ENCODE peak calls at places on chromosomes 3 and 15, in eight cellular contexts. S, V, Q, P, O, L, K and E are unnamed samples.

GRCh38 chr3:37032961-37033360 is 39.6 kb downstream of the MLH1 start:
- DNase-seq in S (no peak), V (no peak), Q (no peak), P (no peak), O (no peak), L (peak; percentile 84), K (no peak), E (no peak)

GRCh38 chr15:57915827-57916531 is 149.5 kb downstream of the ALDH1A2 start:
- DNase-seq in S (no peak), V (no peak), Q (no peak), P (no peak), O (no peak), L (peak; percentile 10), K (no peak), E (no peak)

GRCh38 chr3:157142315-157142714 is 17.6 kb downstream of the CCNL1 start:
- DNase-seq in S (no peak), V (no peak), Q (no peak), P (no peak), O (no peak), L (no peak), K (no peak), E (no peak)

GRCh38 chr3:78165876-78166275 is 1126.0 kb downstream of the ROBO2 start:
- DNase-seq in S (no peak), V (no peak), Q (no peak), P (no peak), O (no peak), L (no peak), K (no peak), E (no peak)

GRCh38 chr3:4418156-4418555 is 48.9 kb downstream of the SUMF1 start:
- DNase-seq in S (no peak), V (no peak), Q (no peak), P (no peak), O (no peak), L (no peak), K (no peak), E (no peak)

GRCh38 chr3:68436619-68437411 is 495.5 kb downstream of the TAFA4 start:
- DNase-seq in S (no peak), V (no peak), Q (no peak), P (no peak), O (no peak), L (no peak), K (no peak), E (no peak)

GRCh38 chr15:100889359-100890058 is 9.9 kb downstream of the ALDH1A3 start:
- DNase-seq in S (no peak), V (peak; percentile 50), Q (no peak), P (no peak), O (no peak), L (peak; percentile 85), K (no peak), E (no peak)

GRCh38 chr3:185647134-185647879 is 61.2 kb downstream of the SENP2 start:
- DNase-seq in S (no peak), V (no peak), Q (no peak), P (no peak), O (no peak), L (no peak), K (peak; percentile 32), E (no peak)

GRCh38 chr3:96813134-96813819 is 1.1 kb upstream of the EPHA6 start:
- DNase-seq in S (peak; percentile 87), V (peak; percentile 39), Q (no peak), P (no peak), O (peak; percentile 87), L (peak; percentile 75), K (peak; percentile 39), E (no peak)

GRCh38 chr15:79849789-79850188 is 47.0 kb downstream of the MTHFS start:
- DNase-seq in S (no peak), V (no peak), Q (no peak), P (no peak), O (no peak), L (peak; percentile 51), K (no peak), E (no peak)

GRCh38 chr15:79844221-79844620 is 52.6 kb downstream of the MTHFS start:
- DNase-seq in S (no peak), V (no peak), Q (no peak), P (no peak), O (no peak), L (no peak), K (no peak), E (no peak)

DNA sequence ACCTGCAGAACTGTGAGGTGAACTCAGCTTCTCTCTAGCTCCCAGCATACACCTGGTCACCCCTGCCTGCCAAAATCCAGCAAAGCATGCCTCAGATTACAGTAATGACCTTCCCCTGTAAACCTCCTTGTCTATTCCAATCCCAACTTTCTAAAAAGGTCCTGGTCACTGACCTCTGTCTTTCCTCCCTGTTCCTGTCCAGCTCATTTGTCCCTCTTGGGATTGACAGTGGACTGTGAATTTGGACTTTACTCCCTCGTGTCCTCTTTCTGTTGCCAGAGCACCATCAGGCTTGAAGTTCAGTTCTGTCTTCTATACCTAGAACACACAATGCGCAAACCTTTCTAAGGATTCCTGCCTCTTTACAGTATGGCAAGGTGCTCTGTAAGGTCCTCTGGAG is 50.3 kb downstream of the MTHFS start:
- DNase-seq in S (no peak), V (no peak), Q (no peak), P (no peak), O (no peak), L (no peak), K (no peak), E (no peak)
- TF ChIP-seq CTCF in S (no peak), V (no peak), Q (no peak), P (no peak), O (no peak), L (no peak), K (no peak), E (no peak)

DNA sequence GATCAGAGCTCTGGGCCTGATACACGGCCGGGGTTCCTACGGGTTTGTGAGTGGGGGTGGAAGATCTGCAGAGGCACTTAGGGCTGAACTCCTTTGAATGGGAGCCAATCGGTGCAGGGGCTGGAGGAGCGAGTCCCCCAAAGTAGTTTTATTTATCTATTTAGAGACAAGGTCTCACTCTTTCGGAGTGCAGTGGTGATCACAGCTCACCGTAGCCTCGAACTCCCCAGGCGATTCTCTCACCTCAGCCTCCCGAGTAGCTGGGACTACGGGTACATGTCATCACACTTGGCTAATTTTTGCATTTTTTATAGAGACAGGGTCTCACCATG is 1.6 kb upstream of the CELSR3 start:
- DNase-seq in S (no peak), V (no peak), Q (no peak), P (no peak), O (no peak), L (no peak), K (no peak), E (no peak)
- TF ChIP-seq CTCF in S (no peak), V (no peak), Q (peak; percentile 10), P (no peak), O (no peak), L (no peak), K (peak; percentile 39), E (peak; percentile 54)

DNA sequence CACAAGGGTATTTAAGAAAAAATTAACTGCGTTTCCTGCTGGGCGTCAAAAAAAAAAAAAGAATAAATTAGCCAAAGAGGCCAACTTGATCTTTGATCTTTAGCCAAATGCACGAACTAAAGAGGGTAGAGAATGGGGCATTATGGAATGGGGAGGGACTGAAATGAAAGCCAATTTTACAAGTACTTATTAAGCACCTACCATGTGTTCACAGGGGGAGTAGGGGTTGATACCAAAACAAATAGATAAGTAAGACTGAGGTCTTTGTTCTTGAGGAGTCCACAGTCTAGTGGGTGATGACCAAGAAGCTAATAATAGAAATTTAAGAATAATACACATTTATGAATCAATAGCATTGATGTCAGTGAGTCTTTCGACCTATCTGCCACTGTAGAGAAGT is 17.9 kb upstream of the MUC13 start:
- DNase-seq in S (no peak), V (no peak), Q (no peak), P (no peak), O (no peak), L (no peak), K (no peak), E (no peak)
- TF ChIP-seq CTCF in S (no peak), V (no peak), Q (no peak), P (no peak), O (no peak), L (no peak), K (no peak), E (no peak)

GRCh38 chr3:148162132-148162531 is 535.6 kb upstream of the AGTR1 start:
- DNase-seq in S (no peak), V (no peak), Q (no peak), P (no peak), O (no peak), L (peak; percentile 15), K (no peak), E (no peak)
- TF ChIP-seq CTCF in S (no peak), V (no peak), Q (no peak), P (no peak), O (no peak), L (no peak), K (no peak), E (no peak)

DNA sequence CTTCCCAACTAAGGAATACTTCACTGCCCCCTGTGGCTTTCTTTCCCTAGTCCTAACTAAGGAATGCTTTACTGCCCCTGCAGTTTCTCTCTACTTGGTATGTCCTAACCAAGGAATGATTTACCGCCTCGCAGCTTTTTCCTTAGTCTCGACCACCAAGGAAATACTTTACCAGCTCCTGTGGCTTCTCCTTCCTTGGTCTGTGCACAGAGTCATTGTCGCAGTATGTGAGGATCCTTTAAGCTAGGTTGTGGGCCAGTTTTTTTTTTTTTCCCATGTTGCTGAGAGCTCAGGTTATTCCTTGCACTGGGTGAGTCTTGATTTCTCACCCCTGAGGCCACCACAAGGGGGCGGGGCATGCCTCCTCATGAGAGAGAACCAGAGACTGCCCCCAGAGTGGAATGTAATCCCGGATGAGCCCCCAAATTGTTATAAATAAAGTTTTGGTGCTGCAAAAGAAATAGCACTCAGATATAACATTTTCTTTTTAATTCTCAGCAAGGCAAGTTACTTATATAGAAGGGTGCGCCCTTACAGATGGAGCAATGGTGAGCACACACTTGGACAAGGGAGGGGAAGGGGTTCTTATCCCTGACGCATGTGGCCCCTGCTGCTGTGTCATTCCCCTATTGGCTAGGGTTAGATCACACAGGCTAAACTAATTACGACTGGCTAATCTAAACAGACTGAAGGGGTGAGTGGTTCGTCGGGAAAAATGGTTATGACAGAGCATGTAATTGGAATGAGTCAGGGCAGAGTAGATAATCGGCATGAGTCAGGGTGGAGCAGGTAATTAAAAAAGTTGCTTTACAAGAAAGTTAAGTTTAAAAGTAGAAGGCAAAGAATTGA is 27.0 kb downstream of the NDUFB4 start:
- DNase-seq in S (no peak), V (no peak), Q (no peak), P (peak; percentile 93), O (no peak), L (no peak), K (no peak), E (no peak)
- TF ChIP-seq CTCF in S (no peak), V (no peak), Q (no peak), P (peak; percentile 56), O (no peak), L (no peak), K (no peak), E (no peak)

GRCh38 chr15:96619171-96619570 is 288.7 kb downstream of the NR2F2 start:
- DNase-seq in S (no peak), V (no peak), Q (no peak), P (no peak), O (no peak), L (no peak), K (no peak), E (no peak)
- TF ChIP-seq CTCF in S (no peak), V (no peak), Q (no peak), P (no peak), O (no peak), L (no peak), K (no peak), E (no peak)

GRCh38 chr3:196632033-196632751 is 7.3 kb upstream of the NRROS start:
- DNase-seq in S (peak; percentile 85), V (peak; percentile 82), Q (peak; percentile 84), P (peak; percentile 56), O (peak; percentile 89), L (peak; percentile 80), K (peak; percentile 86), E (peak; percentile 82)
- TF ChIP-seq CTCF in S (peak; percentile 53), V (no peak), Q (no peak), P (peak; percentile 9), O (peak; percentile 58), L (peak; percentile 31), K (peak; percentile 29), E (no peak)